ENCODE peak calls at places on chromosomes 16 and 17, in nine cellular contexts. I is choroid plexus epithelial cell; K is anterior cingulate cortex; N is iris pigment epithelial cell; M is left colon; F is kidney; J is naive thymus-derived CD8-positive, alpha-beta T cell; U is pancreas; R is C1 segment of cervical spinal cord. B is an unnamed sample.

GRCh38 chr16:57038151-57038550 is 48.8 kb downstream of the NLRC5 start:
- DNase-seq in I (peak; percentile 39), R (no peak), J (no peak), U (no peak), N (peak; percentile 75), K (no peak), M (no peak), F (no peak), B (no peak)

GRCh38 chr16:85716680-85717038 is 27.9 kb upstream of the GINS2 start:
- DNase-seq in F (no peak), M (no peak), I (no peak), U (no peak), R (no peak), N (no peak), J (no peak), K (no peak), B (no peak)

GRCh38 chr17:81538651-81539570 is 10.7 kb downstream of the FSCN2 start:
- DNase-seq in M (no peak), J (no peak), F (peak; percentile 52), U (peak; percentile 28), I (no peak), R (no peak), N (no peak), K (no peak), B (no peak)

GRCh38 chr17:81161536-81161935 is 3.8 kb upstream of the PVALEF start:
- DNase-seq in R (no peak), U (no peak), M (no peak), N (no peak), J (no peak), F (peak; percentile 77), K (no peak), I (no peak), B (no peak)

GRCh38 chr17:4276514-4276913 is 12.7 kb upstream of the ANKFY1 start:
- DNase-seq in R (no peak), N (peak; percentile 55), F (no peak), U (no peak), J (no peak), M (no peak), K (no peak), I (peak; percentile 53), B (no peak)

GRCh38 chr17:38403491-38403890 is 24.8 kb upstream of the ARHGAP23 start:
- DNase-seq in K (no peak), F (no peak), J (no peak), U (no peak), I (peak; percentile 43), M (no peak), R (no peak), N (peak; percentile 20), B (no peak)

GRCh38 chr16:14375132-14375491 is 254.9 kb downstream of the PARN start:
- DNase-seq in U (no peak), N (peak; percentile 58), R (no peak), K (no peak), M (no peak), J (no peak), F (no peak), I (peak; percentile 60), B (no peak)

GRCh38 chr16:56793504-56793903 is 63.6 kb downstream of the NUP93 start:
- DNase-seq in K (no peak), J (no peak), F (no peak), R (no peak), I (peak; percentile 76), M (peak; percentile 17), U (no peak), N (peak; percentile 57), B (no peak)

GRCh38 chr16:7304932-7305331 is 27.7 kb upstream of the RBFOX1 start:
- DNase-seq in R (no peak), F (no peak), M (no peak), K (no peak), U (no peak), I (no peak), J (no peak), N (no peak), B (no peak)

GRCh38 chr17:74152591-74153455 is 50.7 kb upstream of the RPL38 start:
- DNase-seq in J (no peak), M (no peak), U (no peak), R (no peak), F (peak; percentile 35), I (no peak), N (no peak), K (no peak), B (no peak)

GRCh38 chr16:67284699-67285646 is 5.6 kb downstream of the PLEKHG4 start:
- DNase-seq in N (peak; percentile 28), U (peak; percentile 62), M (peak; percentile 53), J (no peak), K (peak; percentile 24), I (peak; percentile 38), F (peak; percentile 85), R (no peak), B (no peak)

GRCh38 chr17:75720656-75721462 is at the start of gene ITGB4:
- DNase-seq in U (peak; percentile 85), R (peak; percentile 48), M (peak; percentile 89), K (no peak), N (no peak), I (no peak), F (peak; percentile 94), J (peak; percentile 69), B (peak; percentile 44)

GRCh38 chr17:12457493-12457892 is 208.2 kb upstream of the MYOCD start:
- DNase-seq in R (no peak), K (no peak), M (no peak), J (no peak), N (no peak), I (peak; percentile 1), F (no peak), U (no peak), B (no peak)

GRCh38 chr17:28112199-28112995 is 69.9 kb downstream of the NLK start:
- DNase-seq in J (no peak), M (no peak), F (no peak), I (peak; percentile 68), U (no peak), N (peak; percentile 40), R (no peak), K (no peak), B (no peak)

GRCh38 chr16:58026139-58026704 is 668 bp downstream of the MMP15 start:
- DNase-seq in F (peak; percentile 87), R (no peak), I (peak; percentile 40), N (peak; percentile 52), K (no peak), M (peak; percentile 66), J (no peak), U (peak; percentile 69), B (no peak)

GRCh38 chr17:38325221-38325851 is 18.4 kb downstream of the GPR179 start:
- DNase-seq in N (peak; percentile 9), U (no peak), M (no peak), F (no peak), I (peak; percentile 27), R (no peak), J (no peak), K (no peak), B (no peak)

GRCh38 chr16:74216319-74216718 is 80.3 kb upstream of the PSMD7 start:
- DNase-seq in J (no peak), R (no peak), U (no peak), I (peak; percentile 39), F (no peak), K (no peak), M (no peak), N (peak; percentile 75), B (no peak)

GRCh38 chr17:32118835-32119234 is 23.5 kb upstream of the RHOT1 start:
- DNase-seq in I (no peak), N (no peak), F (no peak), K (no peak), R (no peak), M (no peak), U (no peak), J (no peak), B (no peak)

GRCh38 chr17:78142113-78142861 is 3.9 kb upstream of the C17orf99 start:
- DNase-seq in M (peak; percentile 75), K (no peak), R (no peak), U (peak; percentile 76), I (no peak), J (no peak), F (peak; percentile 92), N (peak; percentile 61), B (no peak)

GRCh38 chr17:47797797-47798196 is 23.8 kb downstream of the OSBPL7 start:
- DNase-seq in R (no peak), J (no peak), M (no peak), U (no peak), F (no peak), I (no peak), K (no peak), N (peak; percentile 12), B (no peak)

GRCh38 chr16:7629571-7629970 is 296.9 kb downstream of the RBFOX1 start:
- DNase-seq in M (no peak), F (no peak), U (no peak), J (no peak), K (no peak), I (no peak), N (no peak), R (no peak), B (no peak)

GRCh38 chr17:34581446-34582184 is 2.2 kb downstream of the TMEM132E start:
- DNase-seq in N (no peak), I (no peak), K (no peak), F (no peak), R (no peak), U (no peak), M (no peak), J (no peak), B (no peak)

GRCh38 chr17:1324201-1324750 is 44.8 kb downstream of the TRARG1 start:
- DNase-seq in F (peak; percentile 76), U (no peak), N (no peak), R (no peak), I (no peak), M (no peak), J (no peak), K (no peak), B (no peak)

GRCh38 chr16:81873221-81873620 is 94.1 kb downstream of the PLCG2 start:
- DNase-seq in U (no peak), M (no peak), F (no peak), J (no peak), R (no peak), K (no peak), N (no peak), I (no peak), B (no peak)

GRCh38 chr17:82247175-82247823 is 18.5 kb downstream of the SLC16A3 start:
- DNase-seq in U (no peak), M (no peak), N (no peak), I (no peak), F (no peak), K (no peak), R (no peak), J (no peak), B (no peak)

GRCh38 chr16:11742041-11742535 is 569 bp downstream of the TXNDC11 start:
- DNase-seq in J (peak; percentile 40), F (peak; percentile 88), I (no peak), N (no peak), M (peak; percentile 76), K (peak; percentile 58), U (peak; percentile 63), R (no peak), B (no peak)

GRCh38 chr16:51592013-51592501 is 441.0 kb upstream of the SALL1 start:
- DNase-seq in N (no peak), J (no peak), R (no peak), I (no peak), U (no peak), K (no peak), F (no peak), M (no peak), B (no peak)

GRCh38 chr17:74493381-74493833 is 27.0 kb downstream of the CD300A start:
- DNase-seq in K (peak; percentile 14), I (peak; percentile 77), M (peak; percentile 79), U (peak; percentile 47), R (peak; percentile 23), F (no peak), N (peak; percentile 61), J (peak; percentile 65), B (peak; percentile 52)

GRCh38 chr16:1884155-1884760 is 12.3 kb upstream of the MEIOB start:
- DNase-seq in F (no peak), M (peak; percentile 48), K (no peak), R (no peak), N (peak; percentile 65), J (no peak), U (peak; percentile 20), I (peak; percentile 51), B (no peak)

GRCh38 chr17:29857823-29858222 is 72.2 kb downstream of the SSH2 start:
- DNase-seq in N (no peak), F (no peak), K (no peak), J (no peak), M (no peak), R (no peak), I (no peak), U (no peak), B (no peak)

GRCh38 chr16:1612320-1613111 is at the start of gene CRAMP1:
- DNase-seq in J (no peak), R (no peak), M (peak; percentile 36), F (no peak), I (peak; percentile 21), N (peak; percentile 36), U (no peak), K (no peak), B (no peak)

B was measured in effector CD8-positive, alpha-beta T cell.